ENCODE peak calls at places on chromosomes 1 and 21, in eight cellular contexts. S, Q, Y, K, J, L, T and N are unnamed samples.

GRCh38 chr1:218765753-218766152 is 407.9 kb upstream of the LYPLAL1 start:
- DNase-seq in S (no peak), Q (no peak), Y (no peak), K (no peak), J (no peak), L (no peak), T (no peak), N (no peak)

GRCh38 chr1:28123461-28123961 is 35.1 kb upstream of the EYA3 start:
- DNase-seq in S (peak; percentile 84), Q (no peak), Y (no peak), K (no peak), J (no peak), L (peak; percentile 64), T (no peak), N (no peak)

GRCh38 chr1:88802950-88803349 is 88.4 kb downstream of the GTF2B start:
- DNase-seq in S (peak; percentile 77), Q (no peak), Y (no peak), K (no peak), J (no peak), L (peak; percentile 71), T (no peak), N (no peak)

GRCh38 chr1:222918746-222919477 is 104.1 kb downstream of the DISP1 start:
- DNase-seq in S (peak; percentile 59), Q (no peak), Y (no peak), K (no peak), J (no peak), L (peak; percentile 72), T (no peak), N (no peak)

GRCh38 chr1:233094691-233095090 is 144.3 kb downstream of the NTPCR start:
- DNase-seq in S (no peak), Q (no peak), Y (no peak), K (no peak), J (no peak), L (no peak), T (no peak), N (no peak)

GRCh38 chr1:209783338-209783737 is 1.0 kb downstream of the C1orf74 start:
- DNase-seq in S (peak; percentile 6), Q (no peak), Y (no peak), K (no peak), J (no peak), L (no peak), T (no peak), N (no peak)

GRCh38 chr1:207981976-207982375 is 71.1 kb upstream of the CD34 start:
- DNase-seq in S (peak; percentile 18), Q (peak; percentile 58), Y (no peak), K (no peak), J (no peak), L (no peak), T (no peak), N (no peak)

GRCh38 chr1:156803086-156803851 is 13.4 kb downstream of the SH2D2A start:
- DNase-seq in S (no peak), Q (no peak), Y (no peak), K (no peak), J (no peak), L (no peak), T (no peak), N (no peak)

GRCh38 chr1:37274896-37275631 is 199.3 kb upstream of the ZC3H12A start:
- DNase-seq in S (no peak), Q (no peak), Y (no peak), K (peak; percentile 69), J (no peak), L (no peak), T (peak; percentile 73), N (no peak)

GRCh38 chr1:230148768-230149469 is 81.9 kb downstream of the GALNT2 start:
- DNase-seq in S (no peak), Q (no peak), Y (peak; percentile 23), K (no peak), J (no peak), L (no peak), T (no peak), N (no peak)

GRCh38 chr1:199010933-199011332 is 372.1 kb downstream of the PTPRC start:
- DNase-seq in S (peak; percentile 10), Q (no peak), Y (no peak), K (no peak), J (no peak), L (peak; percentile 36), T (no peak), N (no peak)

GRCh38 chr21:33993286-33994231 is 78.0 kb upstream of the ATP5PO start:
- DNase-seq in S (no peak), Q (no peak), Y (peak; percentile 27), K (no peak), J (no peak), L (no peak), T (no peak), N (peak; percentile 7)

GRCh38 chr1:226599636-226600238 is 51.2 kb downstream of the STUM start:
- DNase-seq in S (no peak), Q (no peak), Y (no peak), K (no peak), J (no peak), L (no peak), T (no peak), N (no peak)

GRCh38 chr1:10710489-10710888 is 86.0 kb downstream of the CASZ1 start:
- DNase-seq in S (no peak), Q (no peak), Y (no peak), K (peak; percentile 98), J (no peak), L (no peak), T (no peak), N (peak; percentile 19)

GRCh38 chr1:25572708-25573590 is 29.5 kb downstream of the LDLRAP1 start:
- DNase-seq in S (peak; percentile 57), Q (peak; percentile 80), Y (no peak), K (peak; percentile 57), J (peak; percentile 69), L (peak; percentile 84), T (peak; percentile 19), N (no peak)

GRCh38 chr1:14215151-14215550 is 383.3 kb upstream of the KAZN start:
- DNase-seq in S (no peak), Q (no peak), Y (no peak), K (no peak), J (no peak), L (peak; percentile 16), T (no peak), N (no peak)

GRCh38 chr1:246629030-246629429 is 62.8 kb downstream of the CNST start:
- DNase-seq in S (no peak), Q (no peak), Y (no peak), K (no peak), J (no peak), L (no peak), T (no peak), N (no peak)

GRCh38 chr21:16509466-16509865 is 779.7 kb downstream of the USP25 start:
- DNase-seq in S (peak; percentile 41), Q (no peak), Y (no peak), K (no peak), J (no peak), L (peak; percentile 96), T (no peak), N (no peak)

GRCh38 chr21:44969965-44970755 is 30.3 kb downstream of the SLX9 start:
- DNase-seq in S (peak; percentile 81), Q (no peak), Y (no peak), K (no peak), J (no peak), L (peak; percentile 19), T (no peak), N (no peak)

GRCh38 chr1:36400825-36401601 is 3.3 kb upstream of the LSM10 start:
- DNase-seq in S (no peak), Q (peak; percentile 94), Y (no peak), K (no peak), J (peak; percentile 66), L (peak; percentile 88), T (no peak), N (no peak)

GRCh38 chr1:156115514-156116374 is 1.2 kb downstream of the LMNA start:
- DNase-seq in S (peak; percentile 82), Q (peak; percentile 59), Y (no peak), K (peak; percentile 41), J (no peak), L (peak; percentile 79), T (no peak), N (no peak)

GRCh38 chr1:156113263-156114004 is 1.1 kb upstream of the LMNA start:
- DNase-seq in S (no peak), Q (no peak), Y (no peak), K (no peak), J (no peak), L (peak; percentile 70), T (no peak), N (no peak)

GRCh38 chr1:93219443-93219842 is 38.9 kb downstream of the CCDC18 start:
- DNase-seq in S (no peak), Q (no peak), Y (no peak), K (no peak), J (no peak), L (no peak), T (no peak), N (no peak)